ENCODE peak calls at places on chromosomes 2 and 18, in four cellular contexts. V is K562, D is GM12878, B is HepG2. M is an unnamed sample.

GRCh38 chr18:50429207-50429948 is 54.5 kb downstream of the SKA1 start:
- DNase-seq in V (peak), D (no peak), B (peak), M (peak)

GRCh38 chr2:218149098-218149497 is 17.7 kb downstream of the CXCR1 start:
- DNase-seq in V (no peak), D (no peak), B (no peak), M (no peak)

GRCh38 chr2:38676681-38677080 is 10.8 kb downstream of the GALM start:
- DNase-seq in V (no peak), D (no peak), B (no peak), M (no peak)

GRCh38 chr2:65098741-65099140 is 31.2 kb downstream of the RAB1A start:
- DNase-seq in V (no peak), D (no peak), B (no peak), M (no peak)

GRCh38 chr2:241620419-241620769 is 16.6 kb downstream of the THAP4 start:
- DNase-seq in V (no peak), D (no peak), B (no peak), M (no peak)

GRCh38 chr2:118224144-118224887 is 136.0 kb downstream of the INSIG2 start:
- DNase-seq in V (no peak), D (no peak), B (no peak), M (peak)

GRCh38 chr18:5895886-5896740 is 791 bp upstream of the TMEM200C start:
- DNase-seq in V (no peak), D (no peak), B (no peak), M (peak)

GRCh38 chr18:6921571-6921970 is 192.1 kb downstream of the ARHGAP28 start:
- DNase-seq in V (no peak), D (no peak), B (no peak), M (no peak)

GRCh38 chr18:10442551-10442971 is 11.9 kb upstream of the APCDD1 start:
- DNase-seq in V (no peak), D (no peak), B (no peak), M (no peak)

GRCh38 chr2:217105733-217106649 is 246.1 kb upstream of the TNP1 start:
- DNase-seq in V (peak), D (no peak), B (no peak), M (peak)

GRCh38 chr2:70616168-70616694 is 62.6 kb upstream of the TGFA start:
- DNase-seq in V (no peak), D (no peak), B (no peak), M (no peak)

GRCh38 chr2:217559084-217559483 is 443.7 kb downstream of the TNS1 start:
- DNase-seq in V (no peak), D (no peak), B (no peak), M (no peak)

GRCh38 chr2:9234680-9235387 is 28.2 kb downstream of the ASAP2 start:
- DNase-seq in V (peak), D (no peak), B (peak), M (no peak)

GRCh38 chr18:34978533-34978893 is 62.7 kb upstream of the MAPRE2 start:
- DNase-seq in V (no peak), D (no peak), B (no peak), M (no peak)

GRCh38 chr2:204933735-204934361 is 388.6 kb downstream of the PARD3B start:
- DNase-seq in V (no peak), D (no peak), B (no peak), M (no peak)

GRCh38 chr2:165469417-165469816 is at the start of gene CSRNP3:
- DNase-seq in V (no peak), D (no peak), B (peak), M (peak)

GRCh38 chr2:27461118-27461517 is 18.9 kb downstream of the KRTCAP3 start:
- DNase-seq in V (no peak), D (no peak), B (no peak), M (no peak)

GRCh38 chr2:96259497-96259921 is 6.3 kb downstream of the TMEM127 start:
- DNase-seq in V (no peak), D (no peak), B (peak), M (no peak)

GRCh38 chr2:234550056-234550455 is 53.2 kb upstream of the ARL4C start:
- DNase-seq in V (no peak), D (no peak), B (no peak), M (no peak)
- H2AFZ ChIP-seq in V (no peak), D (no peak), B (no peak), M (no peak)

DNA sequence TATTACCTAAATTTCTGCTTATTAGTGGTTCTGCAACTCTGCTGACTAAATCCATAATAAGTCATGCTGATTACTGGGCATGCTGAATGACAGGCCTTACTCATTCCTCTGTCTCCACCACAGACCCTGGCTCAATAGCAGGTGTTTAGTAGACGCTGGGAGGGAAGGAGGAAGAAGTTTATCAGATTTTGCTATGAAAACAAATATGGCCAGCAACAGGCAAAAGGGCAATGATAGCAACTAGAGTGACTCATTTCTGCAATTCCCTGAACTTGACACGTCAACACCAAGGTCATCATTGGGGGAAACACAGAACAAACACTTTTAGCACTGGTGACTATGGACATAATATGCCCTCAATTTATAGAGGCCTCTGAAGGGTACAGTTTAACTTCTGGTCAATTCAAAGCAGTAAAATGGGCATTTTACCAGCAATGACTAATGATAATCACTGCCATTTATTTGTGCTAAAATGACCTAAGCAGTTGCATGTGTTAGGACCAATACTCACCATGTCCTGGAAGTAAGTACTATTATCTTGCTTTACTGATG is 35.2 kb downstream of the TMEM163 start:
- DNase-seq in V (no peak), D (peak), B (peak), M (no peak)
- TF ChIP-seq JUNB in V (peak), D (peak), B (no peak), M (no peak)

GRCh38 chr2:161625314-161625919 is 1.2 kb downstream of the SLC4A10 start:
- DNase-seq in V (no peak), D (no peak), B (no peak), M (peak)
- H2AFZ ChIP-seq in V (no peak), D (no peak), B (no peak), M (peak)

GRCh38 chr18:58866261-58867232 is 1.9 kb downstream of the ZNF532 start:
- DNase-seq in V (no peak), D (no peak), B (no peak), M (no peak)

GRCh38 chr18:58870130-58870529 is 5.5 kb downstream of the ZNF532 start:
- DNase-seq in V (no peak), D (no peak), B (no peak), M (no peak)

GRCh38 chr18:58870621-58871020 is 5.9 kb downstream of the ZNF532 start:
- DNase-seq in V (no peak), D (no peak), B (no peak), M (no peak)

GRCh38 chr18:58867281-58867961 is 2.7 kb downstream of the ZNF532 start:
- DNase-seq in V (no peak), D (no peak), B (no peak), M (peak)

GRCh38 chr18:58868440-58868839 is 3.8 kb downstream of the ZNF532 start:
- DNase-seq in V (no peak), D (no peak), B (no peak), M (no peak)
- TF ChIP-seq JUNB in V (no peak), D (no peak), B (no peak), M (no peak)

DNA sequence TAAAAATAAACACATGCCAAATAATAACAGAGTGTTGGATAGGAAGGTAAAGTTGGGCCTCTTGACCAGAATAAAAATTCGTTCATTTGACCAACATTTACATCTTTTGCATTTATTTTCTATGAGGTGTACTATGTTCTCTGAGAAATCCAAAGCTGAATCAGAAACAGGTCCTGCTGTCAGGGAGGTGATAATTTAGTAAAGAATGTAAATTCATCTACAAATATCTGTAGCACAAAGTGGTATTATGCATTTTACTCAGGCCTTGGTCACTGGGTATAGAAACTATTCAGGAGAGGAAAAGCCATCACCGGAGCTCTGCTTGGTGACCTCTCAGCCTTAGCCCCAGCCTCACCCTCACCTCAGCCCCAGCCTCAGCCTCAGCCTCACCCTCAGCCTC is 208.9 kb downstream of the SPP2 start:
- DNase-seq in V (no peak), D (no peak), B (no peak), M (no peak)
- H2AFZ ChIP-seq in V (no peak), D (no peak), B (no peak), M (no peak)

GRCh38 chr2:48284624-48285212 is 245.2 kb upstream of the STON1 start:
- DNase-seq in V (no peak), D (no peak), B (no peak), M (no peak)
- TF ChIP-seq JUNB in V (no peak), D (no peak), B (no peak), M (no peak)

DNA sequence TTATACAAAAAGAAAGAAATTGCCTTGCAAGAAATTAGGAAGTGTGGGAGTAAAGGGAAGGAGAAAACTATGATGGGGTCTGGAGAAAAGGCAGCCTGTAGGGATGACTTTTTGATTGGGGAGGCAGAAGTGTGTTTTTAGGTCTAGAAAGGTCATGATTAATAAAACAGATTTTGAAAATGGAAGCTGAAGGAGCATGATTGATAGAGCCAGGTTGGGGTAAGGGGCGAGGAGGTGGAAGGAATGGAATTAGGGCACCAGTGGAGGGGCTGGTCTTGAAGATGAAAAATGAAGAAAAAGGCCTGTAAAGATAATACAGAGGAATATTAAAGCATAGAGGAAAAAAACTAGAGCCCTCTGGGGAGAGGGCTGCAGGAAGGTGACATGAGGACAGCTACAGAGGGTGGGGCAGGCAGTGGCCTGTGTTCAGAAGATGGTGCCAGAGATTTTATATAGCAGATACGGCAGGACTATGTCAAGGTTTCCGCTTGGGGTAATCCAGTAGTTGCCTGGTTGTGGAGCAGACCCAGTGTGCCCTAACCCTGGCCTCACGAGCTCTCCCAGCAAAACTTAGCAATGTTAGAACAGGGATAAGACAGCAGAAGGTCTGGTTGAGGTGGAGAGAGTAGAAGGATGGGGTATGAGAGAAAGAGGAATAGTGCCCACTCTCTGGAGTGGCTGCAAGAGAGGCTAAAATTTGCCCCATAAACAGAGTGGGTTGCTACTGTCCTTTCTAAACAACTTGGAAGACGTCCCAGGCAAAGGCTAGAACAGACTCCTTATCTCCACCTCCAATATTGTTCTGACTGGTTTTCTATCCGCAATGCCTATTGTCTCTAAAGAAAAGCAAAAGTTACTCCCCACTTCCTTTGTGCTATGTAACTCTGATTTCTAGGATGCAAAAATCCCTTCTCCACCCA is 287.3 kb downstream of the AGPS start:
- DNase-seq in V (no peak), D (no peak), B (no peak), M (no peak)
- H2AFZ ChIP-seq in V (peak), D (no peak), B (no peak), M (no peak)